ENCODE peak calls at places on chromosomes 4 and X, in four cellular contexts. H, L, M and P are unnamed samples.

GRCh38 chr4:2852481-2852881 is 8.8 kb downstream of the ADD1 start:
- DNase-seq in H (peak; percentile 63), L (no peak), M (no peak), P (peak; percentile 64)

GRCh38 chrX:38500886-38501285 is 60.5 kb upstream of the TSPAN7 start:
- DNase-seq in H (no peak), L (no peak), M (no peak), P (no peak)

GRCh38 chr4:101670370-101670769 is 120.2 kb upstream of the BANK1 start:
- DNase-seq in H (no peak), L (no peak), M (no peak), P (no peak)

GRCh38 chr4:156515295-156515694 is 456.3 kb downstream of the PDGFC start:
- DNase-seq in H (no peak), L (no peak), M (no peak), P (no peak)

GRCh38 chrX:69097451-69098236 is 67.6 kb downstream of the PJA1 start:
- DNase-seq in H (no peak), L (no peak), M (no peak), P (no peak)

GRCh38 chr4:23015821-23016220 is 323.1 kb downstream of the GBA3 start:
- DNase-seq in H (no peak), L (no peak), M (no peak), P (no peak)

GRCh38 chrX:33735182-33735581 is 396.9 kb downstream of the FAM47A start:
- DNase-seq in H (no peak), L (no peak), M (no peak), P (no peak)

GRCh38 chrX:16578218-16578617 is 71.7 kb upstream of the S100G start:
- DNase-seq in H (no peak), L (no peak), M (no peak), P (no peak)

GRCh38 chr4:115058533-115058932 is 54.9 kb downstream of the NDST4 start:
- DNase-seq in H (no peak), L (no peak), M (no peak), P (no peak)

GRCh38 chr4:97646997-97647396 is 496.3 kb downstream of the STPG2 start:
- DNase-seq in H (no peak), L (no peak), M (no peak), P (no peak)

GRCh38 chr4:4402966-4403365 is 16.1 kb downstream of the NSG1 start:
- DNase-seq in H (no peak), L (no peak), M (no peak), P (no peak)

GRCh38 chr4:140947507-140947906 is 185.8 kb downstream of the RNF150 start:
- DNase-seq in H (no peak), L (no peak), M (no peak), P (no peak)